ENCODE peak calls at places on chromosomes 5 and 9, in seven cellular contexts. One of them, this sample, is unnamed.

GRCh38 chr5:111043712-111044506 is 27.6 kb upstream of the TSLP start:
- DNase-seq in CD4-positive, alpha-beta T cell: no peak
- DNase-seq in heart right ventricle: no peak
- DNase-seq in SJSA1: no peak
- DNase-seq in HCT116: no peak
- DNase-seq in effector memory CD4-positive, alpha-beta T cell: no peak
- DNase-seq in neural progenitor cell: peak
- DNase-seq in this sample: no peak

GRCh38 chr5:89374818-89375521 is 492.0 kb upstream of the MEF2C start:
- DNase-seq in CD4-positive, alpha-beta T cell: no peak
- DNase-seq in heart right ventricle: no peak
- DNase-seq in SJSA1: no peak
- DNase-seq in HCT116: no peak
- DNase-seq in effector memory CD4-positive, alpha-beta T cell: no peak
- DNase-seq in neural progenitor cell: no peak
- DNase-seq in this sample: no peak

GRCh38 chr9:16154570-16155078 is 601.8 kb downstream of the CCDC171 start:
- DNase-seq in CD4-positive, alpha-beta T cell: no peak
- DNase-seq in heart right ventricle: peak
- DNase-seq in SJSA1: no peak
- DNase-seq in HCT116: no peak
- DNase-seq in effector memory CD4-positive, alpha-beta T cell: no peak
- DNase-seq in neural progenitor cell: peak
- DNase-seq in this sample: no peak

GRCh38 chr9:37466037-37466709 is 923 bp upstream of the ZBTB5 start:
- DNase-seq in CD4-positive, alpha-beta T cell: no peak
- DNase-seq in heart right ventricle: peak
- DNase-seq in SJSA1: no peak
- DNase-seq in HCT116: peak
- DNase-seq in effector memory CD4-positive, alpha-beta T cell: peak
- DNase-seq in neural progenitor cell: peak
- DNase-seq in this sample: no peak

GRCh38 chr5:126868961-126869451 is 92.1 kb downstream of the LMNB1 start:
- DNase-seq in CD4-positive, alpha-beta T cell: no peak
- DNase-seq in heart right ventricle: peak
- DNase-seq in SJSA1: no peak
- DNase-seq in HCT116: no peak
- DNase-seq in effector memory CD4-positive, alpha-beta T cell: no peak
- DNase-seq in neural progenitor cell: peak
- DNase-seq in this sample: no peak

GRCh38 chr5:160537940-160538339 is 116.3 kb downstream of the PTTG1 start:
- DNase-seq in CD4-positive, alpha-beta T cell: no peak
- DNase-seq in heart right ventricle: no peak
- DNase-seq in SJSA1: no peak
- DNase-seq in HCT116: no peak
- DNase-seq in effector memory CD4-positive, alpha-beta T cell: no peak
- DNase-seq in neural progenitor cell: no peak
- DNase-seq in this sample: no peak

GRCh38 chr5:74061292-74061691 is 435.3 kb downstream of the ARHGEF28 start:
- DNase-seq in CD4-positive, alpha-beta T cell: no peak
- DNase-seq in heart right ventricle: no peak
- DNase-seq in SJSA1: no peak
- DNase-seq in HCT116: no peak
- DNase-seq in effector memory CD4-positive, alpha-beta T cell: no peak
- DNase-seq in neural progenitor cell: no peak
- DNase-seq in this sample: no peak

GRCh38 chr9:84371737-84372136 is 31.2 kb upstream of the SLC28A3 start:
- DNase-seq in CD4-positive, alpha-beta T cell: no peak
- DNase-seq in heart right ventricle: no peak
- DNase-seq in SJSA1: no peak
- DNase-seq in HCT116: no peak
- DNase-seq in effector memory CD4-positive, alpha-beta T cell: no peak
- DNase-seq in neural progenitor cell: no peak
- DNase-seq in this sample: peak

GRCh38 chr9:93228453-93228852 is 44.5 kb downstream of the WNK2 start:
- DNase-seq in CD4-positive, alpha-beta T cell: no peak
- DNase-seq in heart right ventricle: no peak
- DNase-seq in SJSA1: no peak
- DNase-seq in HCT116: no peak
- DNase-seq in effector memory CD4-positive, alpha-beta T cell: no peak
- DNase-seq in neural progenitor cell: no peak
- DNase-seq in this sample: no peak

GRCh38 chr9:93230185-93230584 is 46.2 kb downstream of the WNK2 start:
- DNase-seq in CD4-positive, alpha-beta T cell: no peak
- DNase-seq in heart right ventricle: no peak
- DNase-seq in SJSA1: no peak
- DNase-seq in HCT116: no peak
- DNase-seq in effector memory CD4-positive, alpha-beta T cell: no peak
- DNase-seq in neural progenitor cell: no peak
- DNase-seq in this sample: no peak

GRCh38 chr9:93230601-93231000 is 46.7 kb downstream of the WNK2 start:
- DNase-seq in CD4-positive, alpha-beta T cell: no peak
- DNase-seq in heart right ventricle: no peak
- DNase-seq in SJSA1: no peak
- DNase-seq in HCT116: no peak
- DNase-seq in effector memory CD4-positive, alpha-beta T cell: no peak
- DNase-seq in neural progenitor cell: no peak
- DNase-seq in this sample: no peak

GRCh38 chr9:93231121-93231694 is 47.3 kb downstream of the WNK2 start:
- DNase-seq in CD4-positive, alpha-beta T cell: no peak
- DNase-seq in heart right ventricle: peak
- DNase-seq in SJSA1: no peak
- DNase-seq in HCT116: no peak
- DNase-seq in effector memory CD4-positive, alpha-beta T cell: no peak
- DNase-seq in neural progenitor cell: no peak
- DNase-seq in this sample: no peak

GRCh38 chr9:93229636-93230035 is 45.7 kb downstream of the WNK2 start:
- DNase-seq in CD4-positive, alpha-beta T cell: no peak
- DNase-seq in heart right ventricle: no peak
- DNase-seq in SJSA1: no peak
- DNase-seq in HCT116: no peak
- DNase-seq in effector memory CD4-positive, alpha-beta T cell: no peak
- DNase-seq in neural progenitor cell: no peak
- DNase-seq in this sample: no peak
- H3K27ac ChIP-seq in CD4-positive, alpha-beta T cell: no peak
- H3K27ac ChIP-seq in heart right ventricle: no peak
- H3K27ac ChIP-seq in SJSA1: no peak
- H3K27ac ChIP-seq in HCT116: no peak
- H3K27ac ChIP-seq in effector memory CD4-positive, alpha-beta T cell: no peak
- H3K27ac ChIP-seq in neural progenitor cell: no peak
- H3K27ac ChIP-seq in this sample: no peak

GRCh38 chr9:14347408-14348224 is 33.7 kb upstream of the NFIB start:
- DNase-seq in CD4-positive, alpha-beta T cell: no peak
- DNase-seq in heart right ventricle: peak
- DNase-seq in SJSA1: no peak
- DNase-seq in HCT116: no peak
- DNase-seq in effector memory CD4-positive, alpha-beta T cell: no peak
- DNase-seq in neural progenitor cell: peak
- DNase-seq in this sample: no peak

GRCh38 chr9:14345586-14346237 is 31.8 kb upstream of the NFIB start:
- DNase-seq in CD4-positive, alpha-beta T cell: no peak
- DNase-seq in heart right ventricle: no peak
- DNase-seq in SJSA1: no peak
- DNase-seq in HCT116: no peak
- DNase-seq in effector memory CD4-positive, alpha-beta T cell: no peak
- DNase-seq in neural progenitor cell: peak
- DNase-seq in this sample: no peak

GRCh38 chr9:14344846-14345585 is 31.1 kb upstream of the NFIB start:
- DNase-seq in CD4-positive, alpha-beta T cell: no peak
- DNase-seq in heart right ventricle: no peak
- DNase-seq in SJSA1: no peak
- DNase-seq in HCT116: no peak
- DNase-seq in effector memory CD4-positive, alpha-beta T cell: no peak
- DNase-seq in neural progenitor cell: peak
- DNase-seq in this sample: no peak

GRCh38 chr9:14346826-14347407 is 33.0 kb upstream of the NFIB start:
- DNase-seq in CD4-positive, alpha-beta T cell: no peak
- DNase-seq in heart right ventricle: peak
- DNase-seq in SJSA1: no peak
- DNase-seq in HCT116: no peak
- DNase-seq in effector memory CD4-positive, alpha-beta T cell: no peak
- DNase-seq in neural progenitor cell: peak
- DNase-seq in this sample: no peak

DNA sequence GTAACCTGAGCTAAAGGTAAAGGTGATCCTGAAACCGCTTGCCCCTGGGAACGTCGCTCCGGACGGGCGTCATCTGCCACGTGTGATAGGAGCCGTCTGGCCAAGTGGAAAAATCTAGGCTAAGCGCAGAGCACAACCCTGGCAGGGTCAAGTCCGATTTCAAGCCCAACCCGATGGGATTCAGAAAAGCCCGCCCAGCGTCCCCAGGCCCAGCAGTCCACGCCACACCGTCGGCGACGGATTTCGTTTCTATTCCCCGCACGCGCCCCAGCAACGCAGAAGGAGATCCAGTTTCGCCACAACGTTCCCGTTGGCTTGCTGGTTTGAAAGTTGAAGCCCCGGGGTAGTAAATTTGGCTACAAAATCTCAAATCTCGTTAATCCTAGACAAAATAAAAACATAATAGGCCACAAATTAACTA is 32.4 kb upstream of the NFIB start:
- DNase-seq in CD4-positive, alpha-beta T cell: no peak
- DNase-seq in heart right ventricle: peak
- DNase-seq in SJSA1: no peak
- DNase-seq in HCT116: no peak
- DNase-seq in effector memory CD4-positive, alpha-beta T cell: no peak
- DNase-seq in neural progenitor cell: peak
- DNase-seq in this sample: no peak
- H3K27ac ChIP-seq in CD4-positive, alpha-beta T cell: no peak
- H3K27ac ChIP-seq in heart right ventricle: peak
- H3K27ac ChIP-seq in SJSA1: no peak
- H3K27ac ChIP-seq in HCT116: no peak
- H3K27ac ChIP-seq in effector memory CD4-positive, alpha-beta T cell: no peak
- H3K27ac ChIP-seq in neural progenitor cell: no peak
- H3K27ac ChIP-seq in this sample: no peak

GRCh38 chr5:172701336-172702061 is 60.4 kb downstream of the NEURL1B start:
- DNase-seq in CD4-positive, alpha-beta T cell: no peak
- DNase-seq in heart right ventricle: no peak
- DNase-seq in SJSA1: no peak
- DNase-seq in HCT116: no peak
- DNase-seq in effector memory CD4-positive, alpha-beta T cell: no peak
- DNase-seq in neural progenitor cell: peak
- DNase-seq in this sample: no peak

GRCh38 chr5:172697123-172698121 is 56.4 kb downstream of the NEURL1B start:
- DNase-seq in CD4-positive, alpha-beta T cell: peak
- DNase-seq in heart right ventricle: peak
- DNase-seq in SJSA1: peak
- DNase-seq in HCT116: peak
- DNase-seq in effector memory CD4-positive, alpha-beta T cell: peak
- DNase-seq in neural progenitor cell: peak
- DNase-seq in this sample: no peak

GRCh38 chr5:172699999-172700685 is 59.1 kb downstream of the NEURL1B start:
- DNase-seq in CD4-positive, alpha-beta T cell: no peak
- DNase-seq in heart right ventricle: no peak
- DNase-seq in SJSA1: no peak
- DNase-seq in HCT116: no peak
- DNase-seq in effector memory CD4-positive, alpha-beta T cell: no peak
- DNase-seq in neural progenitor cell: peak
- DNase-seq in this sample: no peak

GRCh38 chr5:172700686-172701324 is 59.7 kb downstream of the NEURL1B start:
- DNase-seq in CD4-positive, alpha-beta T cell: no peak
- DNase-seq in heart right ventricle: no peak
- DNase-seq in SJSA1: no peak
- DNase-seq in HCT116: no peak
- DNase-seq in effector memory CD4-positive, alpha-beta T cell: no peak
- DNase-seq in neural progenitor cell: no peak
- DNase-seq in this sample: no peak

DNA sequence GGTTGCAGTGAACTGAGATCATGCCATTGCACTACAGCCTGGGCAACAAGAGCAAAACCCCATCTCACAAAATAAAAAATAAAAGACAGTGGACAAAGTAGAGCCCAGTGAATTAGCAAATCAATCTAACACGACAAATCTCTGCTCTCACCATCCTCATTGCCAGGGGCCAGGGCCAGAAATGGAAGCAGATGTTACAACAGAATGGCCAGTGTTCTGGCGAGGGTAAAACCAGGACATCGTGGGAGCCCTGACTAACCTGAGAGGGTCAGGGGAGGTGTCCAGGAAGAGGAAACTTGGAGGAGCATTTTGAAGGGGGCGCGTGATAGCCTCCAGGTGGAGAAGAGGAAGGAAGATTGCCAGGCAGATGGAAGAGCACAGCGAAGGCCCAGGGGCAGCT is 58.4 kb downstream of the NEURL1B start:
- DNase-seq in CD4-positive, alpha-beta T cell: no peak
- DNase-seq in heart right ventricle: no peak
- DNase-seq in SJSA1: no peak
- DNase-seq in HCT116: no peak
- DNase-seq in effector memory CD4-positive, alpha-beta T cell: no peak
- DNase-seq in neural progenitor cell: no peak
- DNase-seq in this sample: no peak
- H3K27ac ChIP-seq in CD4-positive, alpha-beta T cell: no peak
- H3K27ac ChIP-seq in heart right ventricle: no peak
- H3K27ac ChIP-seq in SJSA1: no peak
- H3K27ac ChIP-seq in HCT116: no peak
- H3K27ac ChIP-seq in effector memory CD4-positive, alpha-beta T cell: no peak
- H3K27ac ChIP-seq in neural progenitor cell: no peak
- H3K27ac ChIP-seq in this sample: no peak

GRCh38 chr9:131521822-131522221 is 9.2 kb downstream of the UCK1 start:
- DNase-seq in CD4-positive, alpha-beta T cell: no peak
- DNase-seq in heart right ventricle: no peak
- DNase-seq in SJSA1: no peak
- DNase-seq in HCT116: no peak
- DNase-seq in effector memory CD4-positive, alpha-beta T cell: no peak
- DNase-seq in neural progenitor cell: no peak
- DNase-seq in this sample: no peak

GRCh38 chr9:131523086-131523388 is 8.0 kb downstream of the UCK1 start:
- DNase-seq in CD4-positive, alpha-beta T cell: no peak
- DNase-seq in heart right ventricle: no peak
- DNase-seq in SJSA1: no peak
- DNase-seq in HCT116: no peak
- DNase-seq in effector memory CD4-positive, alpha-beta T cell: no peak
- DNase-seq in neural progenitor cell: no peak
- DNase-seq in this sample: no peak

GRCh38 chr9:131524578-131525315 is 6.3 kb downstream of the UCK1 start:
- DNase-seq in CD4-positive, alpha-beta T cell: no peak
- DNase-seq in heart right ventricle: no peak
- DNase-seq in SJSA1: no peak
- DNase-seq in HCT116: no peak
- DNase-seq in effector memory CD4-positive, alpha-beta T cell: no peak
- DNase-seq in neural progenitor cell: no peak
- DNase-seq in this sample: no peak

GRCh38 chr9:131522257-131523085 is 8.6 kb downstream of the UCK1 start:
- DNase-seq in CD4-positive, alpha-beta T cell: no peak
- DNase-seq in heart right ventricle: no peak
- DNase-seq in SJSA1: no peak
- DNase-seq in HCT116: no peak
- DNase-seq in effector memory CD4-positive, alpha-beta T cell: no peak
- DNase-seq in neural progenitor cell: no peak
- DNase-seq in this sample: no peak

DNA sequence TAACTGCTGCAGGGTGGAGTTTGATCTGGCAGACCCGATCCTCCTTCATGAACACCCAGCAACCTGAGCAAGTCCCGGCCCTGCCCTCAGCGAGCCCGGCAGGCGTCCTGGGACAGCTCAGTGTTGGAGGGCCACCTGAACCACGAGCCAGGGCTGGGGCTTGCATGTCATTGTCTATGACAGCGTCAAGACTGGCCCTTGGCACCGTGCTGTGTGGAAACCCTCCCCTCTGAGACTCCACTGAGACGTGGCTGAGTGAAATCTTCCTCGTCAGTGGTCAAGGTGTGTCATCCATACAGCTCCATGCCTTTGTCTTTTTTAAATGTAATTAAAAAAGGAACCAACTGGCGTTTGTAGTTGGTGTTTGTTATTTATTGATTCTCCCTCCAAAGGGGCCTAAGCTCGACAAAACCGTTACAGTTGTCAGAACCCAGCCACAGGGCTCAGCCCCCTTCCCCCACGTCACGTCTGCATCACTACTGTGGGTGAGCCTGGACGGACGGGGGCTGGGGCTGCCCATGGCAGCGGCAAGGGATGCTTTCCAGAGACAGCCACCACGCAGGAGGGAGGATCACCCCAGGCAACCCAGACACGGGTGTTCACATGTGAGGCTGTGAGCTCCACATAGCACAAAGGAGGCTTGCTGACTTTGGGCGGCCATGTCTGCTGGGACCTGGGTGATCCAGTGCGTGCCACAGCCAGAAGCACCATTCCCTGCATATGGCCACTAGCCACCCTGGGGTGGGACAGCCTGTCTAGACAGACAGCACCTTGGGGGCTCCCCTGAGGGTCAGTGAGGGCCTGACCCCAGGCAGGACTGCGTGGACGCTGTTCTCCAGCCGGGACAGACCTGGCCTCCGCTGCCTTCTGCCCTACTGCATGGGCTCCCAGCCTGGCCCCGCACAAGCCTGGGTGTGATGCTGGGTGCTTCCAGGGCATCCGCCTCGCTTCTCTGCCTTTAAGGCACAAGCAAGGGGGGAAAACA is 7.3 kb downstream of the UCK1 start:
- DNase-seq in CD4-positive, alpha-beta T cell: no peak
- DNase-seq in heart right ventricle: no peak
- DNase-seq in SJSA1: no peak
- DNase-seq in HCT116: no peak
- DNase-seq in effector memory CD4-positive, alpha-beta T cell: no peak
- DNase-seq in neural progenitor cell: no peak
- DNase-seq in this sample: no peak
- H3K27ac ChIP-seq in CD4-positive, alpha-beta T cell: no peak
- H3K27ac ChIP-seq in heart right ventricle: no peak
- H3K27ac ChIP-seq in SJSA1: no peak
- H3K27ac ChIP-seq in HCT116: no peak
- H3K27ac ChIP-seq in effector memory CD4-positive, alpha-beta T cell: no peak
- H3K27ac ChIP-seq in neural progenitor cell: peak
- H3K27ac ChIP-seq in this sample: no peak

This sample was measured in epithelial cell of prostate.